ENCODE peak calls at places on chromosomes 3 and 15, in six cellular contexts. W, U, Q, R, J and E are unnamed samples.

GRCh38 chr3:150412599-150413069 is 4.5 kb downstream of the TSC22D2 start:
- DNase-seq in W (peak; percentile 40), U (no peak), Q (no peak), R (peak; percentile 80), J (no peak), E (no peak)

GRCh38 chr3:189340680-189341460 is 169.1 kb downstream of the TPRG1 start:
- DNase-seq in W (no peak), U (no peak), Q (no peak), R (no peak), J (peak; percentile 7), E (no peak)

GRCh38 chr3:50531201-50531600 is 27.8 kb upstream of the CACNA2D2 start:
- DNase-seq in W (no peak), U (no peak), Q (no peak), R (no peak), J (no peak), E (no peak)

GRCh38 chr3:172084871-172085556 is 45.6 kb downstream of the FNDC3B start:
- DNase-seq in W (no peak), U (no peak), Q (no peak), R (no peak), J (no peak), E (no peak)

GRCh38 chr3:32297366-32297765 is 58.9 kb downstream of the CMTM8 start:
- DNase-seq in W (no peak), U (no peak), Q (no peak), R (no peak), J (peak; percentile 50), E (no peak)

GRCh38 chr15:49458145-49458544 is 35.1 kb downstream of the FGF7 start:
- DNase-seq in W (peak; percentile 17), U (no peak), Q (no peak), R (no peak), J (no peak), E (no peak)

GRCh38 chr3:56725175-56725574 is 42.1 kb upstream of the TASOR start:
- DNase-seq in W (no peak), U (no peak), Q (no peak), R (no peak), J (peak; percentile 35), E (no peak)

GRCh38 chr15:46677491-46677890 is 1039.8 kb upstream of the SEMA6D start:
- DNase-seq in W (no peak), U (no peak), Q (no peak), R (no peak), J (no peak), E (no peak)

GRCh38 chr15:67843571-67844387 is 3.9 kb upstream of the RNU6-1 start:
- DNase-seq in W (no peak), U (no peak), Q (no peak), R (no peak), J (no peak), E (no peak)